ENCODE peak calls at places on chromosomes 5 and 9, in ten cellular contexts. O is NAMALWA, B is Daoy, L is HS-27A, R is GM23248, P is KBM-7, W is activated gamma-delta T cell treated with Interleukin-2 at 50 U/mL for 16 hours, G is ACHN, T is astrocyte of the spinal cord, U is HFFc6. S is an unnamed sample.

GRCh38 chr5:138641547-138642298 is 66.5 kb upstream of the HSPA9 start:
- DNase-seq in W (peak; percentile 58), P (peak; percentile 87), B (peak; percentile 72), L (no peak), G (peak; percentile 65), U (peak; percentile 54), T (peak; percentile 65), R (peak; percentile 86), O (peak; percentile 82), S (peak; percentile 71)

GRCh38 chr5:134649163-134649916 is 755 bp downstream of the SEC24A start:
- DNase-seq in R (peak; percentile 54), T (peak; percentile 15), L (no peak), G (peak; percentile 11), U (no peak), W (peak; percentile 8), O (peak; percentile 38), B (peak; percentile 7), P (no peak), S (peak; percentile 26)

GRCh38 chr9:79257215-79257614 is 314.6 kb upstream of the TLE4 start:
- DNase-seq in G (peak; percentile 28), L (no peak), P (no peak), R (peak; percentile 11), T (no peak), B (no peak), O (no peak), W (no peak), U (no peak), S (no peak)

GRCh38 chr9:117073539-117074336 is 341.1 kb downstream of the ASTN2 start:
- DNase-seq in U (no peak), G (peak; percentile 25), B (no peak), W (no peak), L (no peak), R (peak; percentile 29), O (peak; percentile 50), P (peak; percentile 16), T (no peak), S (peak; percentile 23)

GRCh38 chr5:14915291-14915976 is 43.9 kb upstream of the ANKH start:
- DNase-seq in W (no peak), U (no peak), L (no peak), B (peak; percentile 71), G (no peak), T (peak; percentile 81), O (no peak), R (no peak), P (no peak), S (no peak)

GRCh38 chr5:127909078-127909477 is 174.5 kb upstream of the SLC12A2 start:
- DNase-seq in L (no peak), O (peak; percentile 63), U (peak; percentile 31), G (peak; percentile 55), R (peak; percentile 64), B (peak; percentile 46), P (peak; percentile 37), W (no peak), T (peak; percentile 50), S (peak; percentile 49)

GRCh38 chr9:109923371-109923770 is 143.4 kb downstream of the PALM2AKAP2 start:
- DNase-seq in P (no peak), R (no peak), L (no peak), T (no peak), G (no peak), O (no peak), B (no peak), W (no peak), U (no peak), S (no peak)

GRCh38 chr9:89797255-89797654 is 192.4 kb downstream of the GADD45G start:
- DNase-seq in B (no peak), O (no peak), P (no peak), G (no peak), U (no peak), T (no peak), R (no peak), W (no peak), L (no peak), S (no peak)

GRCh38 chr5:172274951-172275753 is 8.4 kb downstream of the UBTD2 start:
- DNase-seq in O (peak; percentile 17), T (peak; percentile 33), W (peak; percentile 6), P (peak; percentile 67), L (no peak), B (peak; percentile 65), R (peak; percentile 12), U (no peak), G (no peak), S (peak; percentile 21)

GRCh38 chr5:38265546-38266179 is 7.3 kb downstream of the EGFLAM start:
- DNase-seq in G (peak; percentile 49), B (peak; percentile 50), R (peak; percentile 63), U (peak; percentile 42), L (peak; percentile 24), T (peak; percentile 53), O (peak; percentile 71), P (peak; percentile 55), W (peak; percentile 29), S (peak; percentile 56)

GRCh38 chr5:36153727-36154126 is 1.8 kb downstream of the SKP2 start:
- DNase-seq in T (no peak), R (no peak), P (no peak), O (no peak), L (no peak), U (no peak), B (no peak), G (no peak), W (no peak), S (no peak)

GRCh38 chr9:124960409-124960752 is 19.5 kb upstream of the GOLGA1 start:
- DNase-seq in W (no peak), R (peak; percentile 36), T (no peak), B (no peak), U (peak; percentile 43), O (no peak), G (no peak), P (no peak), L (no peak), S (no peak)

GRCh38 chr9:17236147-17236546 is 101.3 kb downstream of the CNTLN start:
- DNase-seq in T (no peak), L (no peak), P (no peak), B (no peak), O (no peak), R (no peak), U (no peak), W (no peak), G (no peak), S (no peak)

S was measured in EL.